ENCODE peak calls at places on chromosomes 16 and 17, in six cellular contexts. P is GM13977; W is renal cortical epithelial cell; A is stimulated activated CD8-positive, alpha-beta memory T cell treated with anti-CD3 and anti-CD28 coated beads, Interleukin-12 subunit alpha, Interleukin-12 subunit beta, amount 100 ng/mL, for 4 hours; G is NB4; C is NCI-H146. T is an unnamed sample.
A peak's percentile ranks its signal among the peaks of the same experiment; 100 is the strongest.

GRCh38 chr16:85639529-85640253 is 26.6 kb downstream of the GSE1 start:
- DNase-seq in A (no peak), C (no peak), P (no peak), G (no peak), W (no peak), T (no peak)

GRCh38 chr17:73546770-73547345 is 97.4 kb downstream of the SDK2 start:
- DNase-seq in C (peak; percentile 44), A (no peak), W (no peak), P (peak; percentile 56), G (peak; percentile 87), T (peak; percentile 70)

GRCh38 chr17:47816947-47817346 is 4.6 kb downstream of the OSBPL7 start:
- DNase-seq in G (no peak), W (no peak), P (no peak), A (no peak), C (no peak), T (no peak)

GRCh38 chr16:85420501-85421337 is 192.4 kb upstream of the GSE1 start:
- DNase-seq in W (peak; percentile 7), P (peak; percentile 94), C (no peak), A (peak; percentile 61), G (peak; percentile 78), T (peak; percentile 79)

GRCh38 chr17:63838586-63839184 is 3.8 kb downstream of the SMARCD2 start:
- DNase-seq in G (peak; percentile 50), C (no peak), W (peak; percentile 44), P (no peak), A (no peak), T (no peak)

GRCh38 chr17:4327638-4328037 is 38.8 kb downstream of the UBE2G1 start:
- DNase-seq in C (no peak), W (peak; percentile 19), G (no peak), P (no peak), A (no peak), T (no peak)

GRCh38 chr16:11114366-11115164 is 141.4 kb downstream of the SOCS1 start:
- DNase-seq in C (no peak), A (no peak), P (no peak), W (no peak), G (peak; percentile 80), T (no peak)

GRCh38 chr16:54633943-54634362 is 296.7 kb upstream of the IRX5 start:
- DNase-seq in C (peak; percentile 37), P (no peak), W (no peak), G (peak; percentile 48), A (no peak), T (peak; percentile 65)

GRCh38 chr17:7634384-7634783 is 4.4 kb downstream of the SHBG start:
- DNase-seq in A (no peak), G (peak; percentile 42), W (peak; percentile 26), C (peak; percentile 55), P (peak; percentile 31), T (peak; percentile 77)

GRCh38 chr17:69175812-69176517 is 34.3 kb upstream of the ABCA6 start:
- DNase-seq in C (no peak), P (no peak), A (no peak), W (peak; percentile 83), G (peak; percentile 79), T (no peak)

GRCh38 chr16:81036751-81037350 is 1.2 kb downstream of the ATMIN start:
- DNase-seq in P (peak; percentile 23), G (peak; percentile 39), C (no peak), A (no peak), W (no peak), T (no peak)

GRCh38 chr17:81427446-81428120 is 32.3 kb downstream of the BAHCC1 start:
- DNase-seq in C (no peak), A (no peak), P (no peak), W (no peak), G (no peak), T (peak; percentile 58)

GRCh38 chr17:32490101-32490482 is 3.3 kb downstream of the CDK5R1 start:
- DNase-seq in P (no peak), W (no peak), G (no peak), A (no peak), C (no peak), T (no peak)

GRCh38 chr16:89581861-89582563 is 6.5 kb downstream of the CPNE7 start:
- DNase-seq in G (no peak), A (no peak), C (no peak), W (peak; percentile 87), P (no peak), T (no peak)

GRCh38 chr17:41013606-41014005 is 4.7 kb upstream of the KRTAP3-1 start:
- DNase-seq in W (no peak), P (no peak), G (no peak), C (peak; percentile 25), A (no peak), T (no peak)

GRCh38 chr16:502179-502943 is 25.2 kb upstream of the CAPN15 start:
- DNase-seq in G (no peak), P (no peak), A (no peak), C (no peak), W (no peak), T (no peak)

GRCh38 chr16:77402118-77402517 is 32.7 kb downstream of the ADAMTS18 start:
- DNase-seq in G (no peak), C (no peak), P (no peak), A (no peak), W (no peak), T (no peak)

GRCh38 chr17:5557485-5557884 is 26.8 kb downstream of the NLRP1 start:
- DNase-seq in A (no peak), C (no peak), W (peak; percentile 72), P (no peak), G (no peak), T (no peak)

GRCh38 chr16:21159281-21159951 is 942 bp downstream of the LDAF1 start:
- DNase-seq in C (no peak), P (peak; percentile 48), A (no peak), W (no peak), G (peak; percentile 9), T (peak; percentile 71)

GRCh38 chr17:15453782-15454181 is 13.6 kb downstream of the CDRT4 start:
- DNase-seq in W (no peak), P (no peak), C (no peak), G (no peak), A (no peak), T (no peak)

T was measured in neural progenitor cell.